ENCODE peak calls at places on chromosome X, in ten cellular contexts. W, I, N, K, E, P, G, V, M and X are unnamed samples. For H3K27me3, the result is how much of the 10 kb centered on the place peaks cover.

GRCh38 chrX:153400146-153401132 is 711 bp downstream of the PNMA6E start:
- DNase-seq in W (peak), I (peak), N (no peak), K (no peak), E (peak), P (no peak), G (peak), V (no peak), M (peak), X (no peak)

GRCh38 chrX:71292669-71293379 is 8.7 kb upstream of the ITGB1BP2 start:
- DNase-seq in W (no peak), I (no peak), N (peak), K (no peak), E (no peak), P (no peak), G (no peak), V (no peak), M (no peak), X (no peak)

GRCh38 chrX:106936246-106936645 is 16.0 kb downstream of the CLDN2 start:
- DNase-seq in W (no peak), I (no peak), N (no peak), K (no peak), E (no peak), P (no peak), G (no peak), V (no peak), M (no peak), X (no peak)

GRCh38 chrX:128929281-128930057 is 593.8 kb downstream of the SMARCA1 start:
- DNase-seq in W (no peak), I (no peak), N (no peak), K (no peak), E (no peak), P (no peak), G (peak), V (no peak), M (no peak), X (no peak)

GRCh38 chrX:74195605-74196004 is 108.4 kb upstream of the ZCCHC13 start:
- DNase-seq in W (no peak), I (no peak), N (no peak), K (no peak), E (no peak), P (no peak), G (no peak), V (no peak), M (no peak), X (no peak)

GRCh38 chrX:153857348-153857903 is 27.1 kb upstream of the PDZD4 start:
- DNase-seq in W (no peak), I (no peak), N (no peak), K (no peak), E (no peak), P (no peak), G (no peak), V (no peak), M (no peak), X (no peak)

GRCh38 chrX:72280210-72280882 is 3.3 kb upstream of the RPS4X start:
- DNase-seq in W (no peak), I (no peak), N (no peak), K (no peak), E (no peak), P (no peak), G (no peak), V (no peak), M (no peak), X (no peak)

GRCh38 chrX:13932416-13932815 is 97.3 kb downstream of the GEMIN8 start:
- DNase-seq in W (no peak), I (no peak), N (no peak), K (no peak), E (no peak), P (no peak), G (no peak), V (no peak), M (no peak), X (no peak)

GRCh38 chrX:109847257-109848187 is 114.5 kb upstream of the ACSL4 start:
- DNase-seq in W (no peak), I (peak), N (peak), K (no peak), E (no peak), P (peak), G (no peak), V (no peak), M (no peak), X (no peak)

GRCh38 chrX:45850775-45851433 is 650.2 kb upstream of the DIPK2B start:
- DNase-seq in W (peak), I (peak), N (peak), K (no peak), E (no peak), P (peak), G (peak), V (no peak), M (no peak), X (peak)

GRCh38 chrX:13345037-13345436 is 25.2 kb upstream of the ATXN3L start:
- DNase-seq in W (no peak), I (no peak), N (no peak), K (no peak), E (no peak), P (no peak), G (no peak), V (no peak), M (no peak), X (no peak)

GRCh38 chrX:106726485-106727437 is at the start of gene RNF128:
- DNase-seq in W (peak), I (peak), N (peak), K (peak), E (no peak), P (no peak), G (peak), V (no peak), M (peak), X (peak)

GRCh38 chrX:57528670-57529255 is 63.0 kb upstream of the ZXDB start:
- DNase-seq in W (no peak), I (no peak), N (no peak), K (no peak), E (no peak), P (no peak), G (no peak), V (no peak), M (no peak), X (no peak)
- H3K27me3 ChIP-seq in W (under half), I (under half), N (under half), K (under half), E (under half), P (under half), G (under half), V (under half), M (under half), X (under half)

GRCh38 chrX:15398874-15399273 is 14.7 kb upstream of the VEGFD start:
- DNase-seq in W (no peak), I (no peak), N (no peak), K (no peak), E (no peak), P (no peak), G (no peak), V (no peak), M (no peak), X (no peak)
- H3K27me3 ChIP-seq in W (under half), I (under half), N (under half), K (under half), E (under half), P (under half), G (under half), V (under half), M (under half), X (under half)

GRCh38 chrX:125382148-125382628 is 62.5 kb downstream of the TEX13C start:
- DNase-seq in W (no peak), I (no peak), N (no peak), K (no peak), E (no peak), P (no peak), G (no peak), V (no peak), M (no peak), X (no peak)
- H3K27me3 ChIP-seq in W (under half), I (under half), N (under half), K (under half), E (under half), P (under half), G (under half), V (under half), M (under half), X (under half)

GRCh38 chrX:132842839-132843238 is 115.6 kb downstream of the HS6ST2 start:
- DNase-seq in W (no peak), I (no peak), N (no peak), K (no peak), E (no peak), P (no peak), G (no peak), V (no peak), M (no peak), X (no peak)
- H3K27me3 ChIP-seq in W (under half), I (under half), N (under half), K (under half), E (under half), P (under half), G (under half), V (under half), M (under half), X (under half)

GRCh38 chrX:1111543-1112300 is 100.7 kb downstream of the CRLF2 start:
- DNase-seq in W (no peak), I (no peak), N (no peak), K (no peak), E (no peak), P (no peak), G (no peak), V (peak), M (no peak), X (no peak)
- H3K27me3 ChIP-seq in W (under half), I (under half), N (under half), K (under half), E (under half), P (under half), G (half or more), V (under half), M (under half), X (under half)

DNA sequence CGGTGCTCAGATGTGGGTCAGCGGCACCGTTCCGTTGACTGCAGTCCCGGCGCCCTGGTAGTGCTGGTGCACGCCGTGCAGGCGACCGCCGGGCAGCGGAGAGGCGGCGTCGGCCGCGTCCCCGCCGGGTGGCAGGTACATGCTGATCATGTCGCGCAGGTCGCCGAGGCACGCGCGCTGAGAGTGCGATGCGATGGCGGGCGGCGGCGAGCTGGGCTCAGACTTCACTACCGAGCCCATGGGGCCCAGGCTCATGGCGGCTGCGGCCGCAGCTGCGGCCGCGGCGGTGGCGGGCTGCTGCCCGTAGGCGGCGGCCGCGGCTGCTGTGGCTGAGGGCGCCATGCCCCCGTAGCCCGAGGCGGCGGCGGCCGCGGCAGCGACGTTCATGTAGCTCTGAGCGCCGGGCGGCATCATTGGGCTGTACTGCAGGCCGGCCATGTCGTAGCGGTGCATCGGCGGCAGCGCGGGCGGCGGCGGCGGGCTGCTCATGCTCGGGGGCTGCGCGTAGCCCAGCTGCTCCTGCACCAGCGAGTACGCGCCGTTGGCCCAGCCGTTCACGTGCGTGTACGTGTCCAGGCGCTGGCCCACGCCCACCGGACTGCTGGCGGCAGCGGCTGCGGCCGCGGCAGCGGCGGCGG is 1.0 kb downstream of the SOX3 start:
- DNase-seq in W (peak), I (peak), N (peak), K (no peak), E (no peak), P (no peak), G (no peak), V (no peak), M (peak), X (no peak)
- H3K27me3 ChIP-seq in W (under half), I (half or more), N (under half), K (under half), E (under half), P (under half), G (half or more), V (half or more), M (under half), X (under half)

GRCh38 chrX:52216541-52216940 is 31.9 kb downstream of the MAGED4 start:
- DNase-seq in W (no peak), I (no peak), N (no peak), K (no peak), E (no peak), P (no peak), G (no peak), V (no peak), M (peak), X (no peak)

GRCh38 chrX:52220936-52221335 is 36.2 kb downstream of the MAGED4 start:
- DNase-seq in W (no peak), I (no peak), N (no peak), K (no peak), E (no peak), P (no peak), G (no peak), V (no peak), M (no peak), X (no peak)

GRCh38 chrX:52213276-52213675 is 28.6 kb downstream of the MAGED4 start:
- DNase-seq in W (no peak), I (no peak), N (no peak), K (no peak), E (no peak), P (no peak), G (no peak), V (no peak), M (no peak), X (no peak)

GRCh38 chrX:52217494-52218160 is 32.9 kb downstream of the MAGED4 start:
- DNase-seq in W (no peak), I (no peak), N (no peak), K (no peak), E (no peak), P (no peak), G (no peak), V (no peak), M (peak), X (no peak)
- H3K27me3 ChIP-seq in W (under half), I (under half), N (under half), K (under half), E (under half), P (under half), G (under half), V (under half), M (under half), X (under half)